ENCODE peak calls at places on chromosome 16, in ten cellular contexts. H is heart left ventricle, B is esophagus squamous epithelium, D is right lobe of liver, Z is transverse colon, O is tibial nerve, S is K562, F is body of pancreas, Y is stomach, R is suprapubic skin. V is an unnamed sample. For H3K4me1 and H3K9me3, the result is how much of the 10 kb centered on the place peaks cover.

GRCh38 chr16:23784811-23785447 is 30.1 kb downstream of the CHP2 start:
- DNase-seq in S (peak), R (no peak), F (no peak), O (no peak), Z (no peak), B (no peak), D (no peak), H (no peak), Y (no peak), V (no peak)

GRCh38 chr16:57824880-57825279 is 22.6 kb upstream of the KIFC3 start:
- DNase-seq in R (no peak), Y (no peak), S (no peak), H (peak), Z (no peak), B (no peak), F (no peak), O (no peak), D (peak), V (no peak)

GRCh38 chr16:24990803-24991202 is 24.4 kb downstream of the ARHGAP17 start:
- DNase-seq in S (no peak), O (no peak), D (no peak), Y (no peak), B (no peak), F (no peak), Z (no peak), R (no peak), H (no peak), V (no peak)

GRCh38 chr16:12339686-12340085 is 363.2 kb downstream of the SNX29 start:
- DNase-seq in F (no peak), B (no peak), Z (no peak), Y (no peak), H (no peak), R (no peak), D (no peak), O (no peak), S (no peak), V (no peak)

GRCh38 chr16:22887445-22887844 is 73.5 kb downstream of the HS3ST2 start:
- DNase-seq in B (no peak), F (no peak), S (no peak), R (no peak), H (no peak), Z (no peak), O (no peak), D (no peak), Y (no peak), V (no peak)

GRCh38 chr16:17026600-17027242 is 444.0 kb downstream of the XYLT1 start:
- DNase-seq in R (no peak), S (no peak), Z (peak), H (no peak), Y (no peak), O (no peak), F (peak), D (no peak), B (no peak), V (no peak)

GRCh38 chr16:23015580-23015979 is 133.7 kb downstream of the USP31 start:
- DNase-seq in O (no peak), S (no peak), B (no peak), Z (no peak), D (no peak), R (no peak), Y (no peak), H (no peak), F (no peak), V (no peak)

GRCh38 chr16:23537390-23537789 is 19.8 kb downstream of the EARS2 start:
- DNase-seq in R (no peak), Y (no peak), Z (no peak), D (no peak), H (no peak), F (no peak), O (no peak), S (no peak), B (no peak), V (no peak)

GRCh38 chr16:47016700-47017133 is 43.2 kb upstream of the DNAJA2 start:
- DNase-seq in Z (no peak), S (no peak), H (no peak), D (no peak), B (no peak), Y (no peak), F (no peak), O (no peak), R (no peak), V (no peak)

GRCh38 chr16:64751906-64752305 is 370.0 kb downstream of the CDH11 start:
- DNase-seq in R (no peak), Y (no peak), S (no peak), B (no peak), O (no peak), Z (no peak), F (no peak), H (no peak), D (no peak), V (no peak)

GRCh38 chr16:50244504-50245416 is 21.6 kb upstream of the ADCY7 start:
- DNase-seq in F (no peak), O (no peak), Z (no peak), Y (no peak), R (peak), B (no peak), D (no peak), H (no peak), S (no peak), V (no peak)

GRCh38 chr16:89828199-89828869 is at the start of gene SPIRE2:
- DNase-seq in Y (peak), S (peak), H (peak), F (peak), Z (peak), O (peak), B (no peak), R (no peak), D (peak), V (peak)

GRCh38 chr16:26051078-26051477 is 359.3 kb downstream of the HS3ST4 start:
- DNase-seq in H (no peak), D (no peak), F (no peak), O (no peak), R (no peak), Y (no peak), S (no peak), Z (no peak), B (no peak), V (no peak)

GRCh38 chr16:89374393-89374948 is 115.9 kb downstream of the ANKRD11 start:
- DNase-seq in Y (no peak), S (no peak), D (peak), O (no peak), B (no peak), R (no peak), F (no peak), H (no peak), Z (no peak), V (no peak)

GRCh38 chr16:27924411-27925118 is 138.9 kb downstream of the GSG1L start:
- DNase-seq in F (no peak), S (no peak), H (no peak), Z (no peak), O (no peak), D (no peak), R (no peak), B (no peak), Y (no peak), V (no peak)

GRCh38 chr16:2691491-2692248 is 9.3 kb downstream of the KCTD5 start:
- DNase-seq in O (no peak), F (peak), H (peak), D (no peak), Z (no peak), B (no peak), Y (peak), R (no peak), S (no peak), V (no peak)

GRCh38 chr16:5615868-5616642 is 518.5 kb upstream of the EEF2KMT start:
- DNase-seq in H (peak), Y (peak), R (no peak), O (peak), Z (peak), D (peak), F (peak), B (no peak), S (peak), V (no peak)

GRCh38 chr16:51048544-51048943 is 102.5 kb downstream of the SALL1 start:
- DNase-seq in R (no peak), Z (no peak), O (no peak), S (peak), Y (no peak), D (no peak), F (no peak), H (no peak), B (no peak), V (no peak)

GRCh38 chr16:2341456-2342447 is 1.2 kb upstream of the ABCA3 start:
- DNase-seq in Y (no peak), O (no peak), R (peak), Z (peak), F (peak), S (no peak), D (peak), B (no peak), H (peak), V (peak)

GRCh38 chr16:4733747-4734062 is 366 bp downstream of the ANKS3 start:
- DNase-seq in H (no peak), Z (no peak), S (peak), R (no peak), F (peak), Y (no peak), D (no peak), B (no peak), O (no peak), V (no peak)

GRCh38 chr16:84354306-84354705 is 14.0 kb upstream of the ATP2C2 start:
- DNase-seq in Y (no peak), S (no peak), B (no peak), H (no peak), D (no peak), O (no peak), R (no peak), F (no peak), Z (no peak), V (no peak)

GRCh38 chr16:79391395-79391794 is 209.1 kb downstream of the MAF start:
- DNase-seq in F (no peak), D (no peak), B (no peak), O (no peak), R (no peak), Z (no peak), S (no peak), H (no peak), Y (no peak), V (no peak)

GRCh38 chr16:13935408-13935807 is 15.5 kb downstream of the ERCC4 start:
- DNase-seq in F (no peak), R (no peak), B (no peak), Y (no peak), H (no peak), O (no peak), Z (no peak), S (peak), D (no peak), V (no peak)

GRCh38 chr16:23960081-23960499 is 124.3 kb downstream of the PRKCB start:
- DNase-seq in F (no peak), S (no peak), Z (no peak), Y (no peak), D (no peak), O (no peak), R (no peak), B (no peak), H (no peak), V (no peak)

GRCh38 chr16:2895813-2896212 is 12.8 kb downstream of the FLYWCH2 start:
- DNase-seq in Z (no peak), B (no peak), F (no peak), O (no peak), H (no peak), Y (no peak), R (no peak), D (no peak), S (no peak), V (no peak)

GRCh38 chr16:87129771-87130170 is 187.4 kb downstream of the C16orf95 start:
- DNase-seq in Y (no peak), H (no peak), D (no peak), O (peak), Z (no peak), S (no peak), B (no peak), F (no peak), R (no peak), V (no peak)

GRCh38 chr16:89357055-89357454 is 133.3 kb downstream of the ANKRD11 start:
- DNase-seq in O (no peak), S (peak), D (no peak), H (no peak), Y (no peak), R (no peak), Z (no peak), B (no peak), F (no peak), V (no peak)

GRCh38 chr16:50876263-50876662 is 134.4 kb downstream of the CYLD start:
- DNase-seq in Y (no peak), R (no peak), B (no peak), Z (no peak), H (no peak), S (no peak), O (no peak), F (no peak), D (no peak), V (no peak)

GRCh38 chr16:68072038-68072695 is 13.0 kb upstream of the NFATC3 start:
- DNase-seq in Y (no peak), R (no peak), B (no peak), H (peak), Z (peak), S (peak), D (peak), F (no peak), O (peak), V (no peak)

GRCh38 chr16:4847774-4848587 is 700 bp downstream of the UBN1 start:
- DNase-seq in Y (peak), Z (peak), H (peak), O (peak), S (peak), B (no peak), R (peak), D (peak), F (peak), V (peak)

GRCh38 chr16:58426095-58426494 is 33.8 kb downstream of the GINS3 start:
- DNase-seq in O (peak), S (no peak), D (no peak), B (no peak), Z (peak), H (peak), F (no peak), R (no peak), Y (no peak), V (no peak)

GRCh38 chr16:69131167-69131748 is 1.1 kb downstream of the CHTF8 start:
- DNase-seq in F (no peak), O (no peak), D (no peak), H (no peak), Z (no peak), B (no peak), S (peak), R (no peak), Y (no peak), V (no peak)
- TF ChIP-seq POLR2A in F (no peak), O (no peak), D (no peak), H (no peak), Z (no peak), B (no peak), S (no peak), R (no peak), Y (no peak), V (no peak)

DNA sequence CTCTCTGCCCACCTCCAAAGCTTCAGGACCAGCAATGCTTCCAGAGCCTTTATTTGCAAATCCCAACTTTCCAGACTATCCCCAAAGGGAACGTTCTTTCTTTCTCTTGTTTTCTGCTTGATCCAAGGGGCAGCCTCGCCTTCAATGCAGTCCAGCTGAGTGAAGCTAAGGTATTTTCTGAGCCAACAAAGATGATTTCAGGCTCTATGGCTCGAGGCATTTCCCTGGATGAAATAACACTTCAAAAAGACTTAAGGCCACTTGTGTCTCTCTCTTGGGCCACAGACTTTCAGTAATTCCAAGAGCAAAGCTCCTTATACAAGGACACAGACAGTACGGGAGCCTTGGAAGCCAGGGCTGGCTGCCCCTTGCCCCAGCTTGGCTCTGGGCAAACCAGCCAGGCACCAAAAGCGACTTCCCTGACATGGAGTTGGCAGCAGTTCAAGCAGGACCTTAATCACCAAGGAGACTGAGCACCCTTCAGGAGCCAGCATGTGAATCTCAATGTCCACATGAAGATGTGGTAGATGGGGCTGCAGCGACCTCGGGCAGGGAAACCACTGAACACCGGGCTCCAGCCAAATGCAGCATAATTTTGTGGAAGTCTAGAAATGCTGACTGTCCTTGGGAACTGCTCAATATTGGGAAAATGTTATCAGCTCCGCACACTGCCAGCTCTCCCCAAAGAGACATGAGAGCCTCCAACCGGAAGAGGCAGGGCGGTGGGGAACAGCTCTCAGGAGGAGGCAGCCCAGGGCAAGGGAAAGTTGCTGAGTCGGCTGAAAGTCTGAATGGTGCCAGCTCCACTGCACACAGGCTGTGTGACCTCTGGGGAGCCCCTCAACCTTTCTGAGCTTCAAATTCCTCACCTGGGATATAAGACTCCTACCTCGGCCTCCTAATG is 39.0 kb downstream of the TK2 start:
- DNase-seq in R (no peak), O (no peak), H (no peak), Y (peak), Z (no peak), B (no peak), S (no peak), F (peak), D (peak), V (peak)
- H3K4me1 ChIP-seq in R (half or more), O (under half), H (under half), Y (under half), Z (under half), B (half or more), S (under half), F (half or more), D (under half), V (under half)

DNA sequence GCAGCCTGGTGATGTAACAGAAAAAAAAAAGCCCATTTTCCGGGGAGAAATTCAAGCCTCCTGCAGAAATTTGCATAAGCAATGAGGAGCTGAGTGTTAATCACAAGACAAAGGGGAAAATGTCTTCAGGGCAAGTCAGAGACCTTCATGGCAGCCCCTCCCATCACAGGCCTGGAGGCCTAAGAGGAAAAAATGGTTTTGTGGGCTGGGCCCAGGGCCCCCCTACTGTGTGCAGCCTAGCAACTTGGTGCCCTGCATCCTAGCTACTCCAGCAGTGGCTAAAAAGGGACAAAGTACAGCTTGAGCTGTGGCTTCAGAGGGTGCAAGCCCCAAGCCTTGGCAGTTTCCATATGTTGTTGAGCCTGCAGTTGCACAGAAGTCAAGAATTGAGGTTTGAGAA is 49.7 kb downstream of the AHSP start:
- DNase-seq in R (no peak), F (no peak), Y (no peak), Z (no peak), S (no peak), O (no peak), H (no peak), B (no peak), D (no peak), V (no peak)
- H3K9me3 ChIP-seq in R (under half), F (under half), Y (under half), Z (under half), S (under half), O (under half), H (under half), B (under half), D (under half), V (under half)

GRCh38 chr16:77721752-77722314 is 481 bp upstream of the NUDT7 start:
- DNase-seq in Z (no peak), F (no peak), B (no peak), D (no peak), H (no peak), S (no peak), Y (no peak), R (no peak), O (no peak), V (no peak)

GRCh38 chr16:77724174-77724573 is 1.9 kb downstream of the NUDT7 start:
- DNase-seq in Z (no peak), H (no peak), S (no peak), F (no peak), R (no peak), Y (no peak), B (no peak), O (no peak), D (no peak), V (no peak)

GRCh38 chr16:77723108-77723514 is 797 bp downstream of the NUDT7 start:
- DNase-seq in R (no peak), H (no peak), D (peak), Z (peak), S (peak), Y (no peak), O (peak), B (no peak), F (peak), V (peak)

DNA sequence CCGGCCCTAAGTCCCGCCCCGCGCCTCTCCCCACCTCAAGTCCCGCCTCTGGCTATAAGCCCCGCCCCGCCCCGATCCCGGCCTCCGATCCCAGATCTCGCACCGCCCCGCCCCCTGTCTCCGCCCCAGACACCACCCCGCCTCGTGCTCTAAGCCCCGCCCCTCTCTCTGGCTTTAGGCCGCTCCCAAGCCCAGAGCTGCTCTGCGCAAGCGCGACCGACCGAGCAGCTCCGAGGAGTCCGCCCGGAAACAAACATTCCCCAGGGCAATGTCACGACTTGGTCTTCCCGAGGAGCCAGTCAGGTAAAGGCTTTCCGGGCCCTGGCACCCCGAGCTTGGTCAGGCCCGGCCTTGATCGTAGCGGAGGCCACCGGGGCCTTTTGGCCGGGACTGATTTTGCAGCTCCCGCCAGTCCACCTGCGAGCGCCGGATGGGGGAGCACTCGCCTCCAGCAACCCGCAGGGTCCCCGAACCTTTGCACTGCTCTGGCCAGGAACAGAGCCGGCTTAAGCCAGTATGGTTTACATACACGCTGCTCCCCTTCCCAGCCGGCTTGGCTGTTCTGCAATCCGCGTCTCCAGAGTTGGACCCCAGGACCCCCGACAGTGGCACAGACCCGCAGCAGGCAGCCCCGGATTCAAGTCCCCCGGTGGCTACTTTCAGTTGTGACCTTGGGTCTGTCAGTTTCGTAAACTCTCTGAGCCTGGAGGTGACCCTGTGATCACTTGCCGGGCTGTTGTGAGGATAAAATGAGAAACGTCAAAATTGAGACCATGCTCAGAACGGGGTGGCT is at the start of gene NUDT7:
- DNase-seq in O (peak), S (peak), Y (peak), B (peak), R (peak), Z (peak), F (peak), D (peak), H (peak), V (peak)
- TF ChIP-seq POLR2A in O (peak), S (peak), Y (no peak), B (peak), R (peak), Z (peak), F (peak), D (peak), H (peak), V (peak)

GRCh38 chr16:54957403-54957802 is 26.7 kb downstream of the IRX5 start:
- DNase-seq in D (no peak), F (peak), Y (peak), B (no peak), R (no peak), Z (peak), H (no peak), S (peak), O (no peak), V (no peak)
- H3K4me1 ChIP-seq in D (under half), F (under half), Y (under half), B (under half), R (under half), Z (under half), H (under half), S (under half), O (under half), V (under half)

DNA sequence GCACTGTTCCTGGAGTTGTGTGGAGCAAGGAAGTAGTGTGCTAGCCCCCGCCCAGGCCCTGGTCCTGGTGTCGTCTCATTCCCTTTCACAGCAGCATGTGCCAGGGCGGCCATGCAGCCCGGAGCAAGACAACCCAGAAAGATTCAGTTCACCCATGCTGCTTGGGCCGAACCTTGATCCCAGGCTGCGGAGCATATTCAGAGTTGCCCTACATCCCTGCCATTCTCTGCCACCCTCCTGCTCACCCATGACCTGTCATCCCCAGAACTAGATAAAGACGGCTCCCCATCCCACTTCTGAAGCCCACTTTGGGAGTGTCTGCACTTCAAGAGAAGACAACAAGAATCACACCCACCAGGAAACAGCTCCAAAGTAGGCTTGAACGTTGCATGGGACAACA is 2452.5 kb downstream of the TP53TG3F start:
- DNase-seq in Y (no peak), R (no peak), Z (no peak), S (no peak), O (no peak), H (no peak), B (no peak), F (no peak), D (no peak), V (no peak)
- H3K9me3 ChIP-seq in Y (under half), R (under half), Z (under half), S (under half), O (under half), H (under half), B (under half), F (under half), D (under half), V (under half)

GRCh38 chr16:800834-801488 is 427 bp upstream of the GNG13 start:
- DNase-seq in B (no peak), Z (no peak), O (no peak), Y (no peak), R (no peak), S (peak), F (no peak), H (peak), D (no peak), V (no peak)
- TF ChIP-seq POLR2A in B (no peak), Z (no peak), O (no peak), Y (no peak), R (no peak), S (no peak), F (no peak), H (no peak), D (no peak), V (no peak)

V was measured in uterus.